ENCODE peak calls at places on chromosomes 12 and 14, in five cellular contexts. B is ovary, M is stomach, N is sigmoid colon, H is esophagus muscularis mucosa. X is an unnamed sample. For H3K27me3, the result is how much of the 10 kb centered on the place peaks cover.

GRCh38 chr12:122963928-122964240 is 2.4 kb downstream of the ABCB9 start:
- DNase-seq in M (peak), H (no peak), N (no peak), B (peak), X (no peak)

GRCh38 chr12:62631531-62632520 is 165.2 kb downstream of the MON2 start:
- DNase-seq in H (peak), N (peak), M (peak), B (peak), X (peak)

GRCh38 chr12:103635419-103635818 is 48.3 kb downstream of the STAB2 start:
- DNase-seq in N (no peak), H (no peak), M (no peak), B (no peak), X (no peak)

GRCh38 chr12:16350682-16351081 is 3.2 kb downstream of the MGST1 start:
- DNase-seq in N (peak), H (no peak), B (no peak), M (no peak), X (peak)

GRCh38 chr12:12915654-12916053 is 24.3 kb downstream of the GPRC5A start:
- DNase-seq in N (no peak), M (no peak), H (no peak), B (no peak), X (no peak)

GRCh38 chr12:132065609-132066344 is 78.3 kb downstream of the DDX51 start:
- DNase-seq in N (no peak), B (no peak), M (no peak), H (no peak), X (no peak)

GRCh38 chr14:39015360-39015961 is 87.6 kb downstream of the SEC23A start:
- DNase-seq in H (no peak), N (no peak), B (no peak), M (no peak), X (no peak)

GRCh38 chr14:97005908-97006307 is 208.7 kb downstream of the VRK1 start:
- DNase-seq in N (no peak), M (no peak), B (no peak), H (no peak), X (no peak)

GRCh38 chr14:93975791-93976476 is 436 bp downstream of the ASB2 start:
- DNase-seq in M (no peak), N (no peak), B (no peak), H (no peak), X (no peak)

GRCh38 chr12:62977419-62977818 is 42.5 kb upstream of the PPM1H start:
- DNase-seq in N (no peak), M (peak), B (no peak), H (no peak), X (no peak)

GRCh38 chr12:85029456-85029855 is 6.6 kb downstream of the TSPAN19 start:
- DNase-seq in H (no peak), B (no peak), N (no peak), M (no peak), X (no peak)

GRCh38 chr12:106245767-106246166 is 2.1 kb downstream of the CKAP4 start:
- DNase-seq in H (no peak), B (no peak), N (peak), M (peak), X (no peak)

GRCh38 chr12:106179086-106179485 is 40.3 kb upstream of the NUAK1 start:
- DNase-seq in M (no peak), H (no peak), N (peak), B (peak), X (peak)

GRCh38 chr12:132115500-132115899 is 28.6 kb downstream of the DDX51 start:
- DNase-seq in H (no peak), N (no peak), M (no peak), B (no peak), X (no peak)

GRCh38 chr12:12201274-12201758 is 65.5 kb downstream of the LRP6 start:
- DNase-seq in H (no peak), M (no peak), N (no peak), B (no peak), X (no peak)

GRCh38 chr14:33229269-33229924 is 290.7 kb downstream of the NPAS3 start:
- DNase-seq in H (no peak), N (no peak), B (no peak), M (no peak), X (no peak)

GRCh38 chr12:113297621-113298471 is 37.1 kb downstream of the SLC8B1 start:
- DNase-seq in M (no peak), H (no peak), B (no peak), N (no peak), X (no peak)

GRCh38 chr12:96194572-96194889 is 356 bp downstream of the ELK3 start:
- DNase-seq in N (no peak), M (no peak), H (no peak), B (no peak), X (no peak)

GRCh38 chr12:96194901-96195844 is 998 bp downstream of the ELK3 start:
- DNase-seq in N (peak), H (no peak), M (peak), B (peak), X (no peak)

GRCh38 chr12:96192926-96193573 is 1.1 kb upstream of the ELK3 start:
- DNase-seq in H (no peak), M (no peak), N (no peak), B (no peak), X (no peak)

GRCh38 chr12:96195845-96196451 is 1.8 kb downstream of the ELK3 start:
- DNase-seq in H (no peak), M (no peak), N (no peak), B (no peak), X (no peak)

GRCh38 chr12:96193725-96194571 is at the start of gene ELK3:
- DNase-seq in M (peak), H (no peak), N (peak), B (peak), X (peak)
- H3K27ac ChIP-seq in M (peak), H (peak), N (peak), B (peak), X (peak)

GRCh38 chr14:87992720-87993484 is at the start of gene GALC:
- DNase-seq in B (peak), N (peak), M (peak), H (peak), X (peak)
- TF ChIP-seq EP300 in B (no peak), N (no peak), M (no peak), H (no peak), X (peak)

GRCh38 chr14:57576498-57576897 is 82.8 kb upstream of the CCDC198 start:
- DNase-seq in B (no peak), N (no peak), H (no peak), M (no peak), X (no peak)
- H3K27me3 ChIP-seq in B (under half), N (under half), H (under half), M (under half), X (under half)

DNA sequence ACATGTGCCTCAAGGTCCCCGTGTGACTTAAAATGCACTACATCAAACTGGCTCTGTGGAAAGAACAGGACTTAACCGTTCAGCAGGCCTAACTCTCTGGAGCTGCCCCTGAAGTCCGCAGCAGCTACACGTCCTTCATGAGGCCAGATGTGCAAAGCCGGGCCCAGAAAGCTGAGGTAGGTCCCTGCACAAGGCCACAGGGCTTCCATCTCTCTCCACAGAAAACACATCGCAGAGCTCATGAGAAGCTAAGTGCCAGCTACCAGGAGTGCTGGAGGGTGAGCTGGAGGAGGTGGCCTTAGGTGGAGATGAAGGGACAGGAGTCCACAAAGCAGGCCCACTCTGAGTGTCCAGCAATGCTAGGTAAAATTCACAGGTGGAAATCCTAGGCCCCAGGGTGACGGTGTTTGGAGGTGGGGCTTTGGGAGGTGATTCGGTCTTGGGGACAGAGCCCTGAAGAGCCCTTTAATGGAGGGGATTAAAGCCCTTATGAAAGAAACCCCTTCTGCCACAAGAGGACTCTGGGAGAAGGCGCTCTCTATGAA is 52.4 kb downstream of the VCPKMT start:
- DNase-seq in N (no peak), H (no peak), M (no peak), B (no peak), X (no peak)
- H3K27ac ChIP-seq in N (no peak), H (no peak), M (no peak), B (no peak), X (no peak)

DNA sequence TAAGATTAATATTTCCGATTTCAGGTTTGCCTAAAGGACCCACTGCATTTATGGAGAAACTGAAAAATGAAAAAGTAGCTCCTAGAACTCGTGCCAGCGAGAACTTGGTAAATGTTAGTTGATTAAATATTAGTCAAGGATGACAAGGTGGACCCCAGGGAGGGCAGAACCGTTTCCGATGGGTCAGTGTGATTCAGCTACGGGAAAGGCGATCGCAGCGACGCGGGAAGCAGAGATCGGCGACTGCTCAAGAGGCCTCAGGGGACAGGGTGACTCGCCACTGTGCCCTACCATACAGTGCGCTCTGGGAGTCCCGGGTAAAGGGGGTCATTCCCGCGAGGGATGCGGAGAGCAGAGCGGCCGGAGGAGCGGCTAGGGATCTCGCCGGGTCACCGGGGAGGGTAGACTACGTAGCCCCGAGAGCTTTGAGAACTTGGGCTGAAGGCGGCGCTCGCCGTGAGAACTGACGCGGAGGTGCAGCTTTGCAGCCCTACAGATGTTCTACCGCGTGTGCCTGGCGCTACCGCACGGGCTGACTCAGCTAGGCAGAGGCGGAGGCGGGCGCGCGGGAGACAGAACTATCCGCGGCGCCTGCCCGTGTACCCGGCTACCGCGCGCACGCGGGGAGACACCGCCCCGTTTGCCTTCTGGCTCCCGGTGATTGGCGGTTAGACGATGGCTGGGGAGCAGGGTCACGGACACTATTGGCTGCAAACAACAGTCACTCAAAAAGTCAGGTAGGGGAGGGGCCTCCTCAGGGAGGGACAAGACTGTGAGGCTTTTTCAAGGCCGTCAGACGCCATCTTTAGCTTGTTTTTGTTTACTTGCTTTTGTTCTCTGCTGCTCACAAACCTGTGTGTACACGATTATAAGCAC is 3.2 kb downstream of the C14orf93 start:
- DNase-seq in M (peak), N (peak), B (peak), H (peak), X (peak)
- TF ChIP-seq EP300 in M (no peak), N (no peak), B (no peak), H (no peak), X (peak)

DNA sequence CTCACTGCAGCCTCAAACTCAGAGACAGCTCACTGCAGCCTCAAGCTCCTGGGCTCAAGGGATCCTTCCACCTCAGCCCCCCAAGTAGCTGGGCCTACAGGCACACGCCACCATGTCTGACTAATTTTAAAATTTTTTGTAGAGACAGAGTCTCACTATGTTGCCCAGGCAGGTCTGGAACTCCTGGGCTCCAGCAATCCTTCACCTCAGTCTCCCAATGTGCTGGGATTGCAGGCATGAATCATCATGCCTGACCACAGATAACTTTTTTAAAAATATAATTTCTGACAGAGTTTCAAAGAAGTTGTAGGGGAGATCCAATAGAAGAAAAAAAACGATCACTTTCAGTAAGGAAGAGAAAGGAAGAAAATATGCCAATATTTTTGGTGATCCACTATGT is 189.7 kb upstream of the CDKN3 start:
- DNase-seq in N (no peak), M (no peak), B (no peak), H (no peak), X (no peak)
- H3K27me3 ChIP-seq in N (under half), M (under half), B (under half), H (under half), X (under half)

DNA sequence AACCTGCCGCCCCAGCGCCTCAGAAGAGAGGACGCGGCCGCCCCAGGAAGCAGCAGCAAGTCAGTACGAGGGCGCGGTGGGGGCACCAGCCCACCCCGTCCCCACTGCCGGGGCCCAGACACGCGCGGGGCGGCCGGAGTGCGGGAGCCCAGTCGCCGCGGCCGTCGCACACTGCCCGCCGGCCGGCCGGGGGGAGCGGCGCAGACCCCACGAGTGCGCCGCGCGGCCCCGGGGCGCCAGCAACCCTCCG is 965 bp downstream of the HMGA2 start:
- DNase-seq in H (no peak), B (no peak), M (no peak), N (no peak), X (no peak)
- H3K27ac ChIP-seq in H (no peak), B (no peak), M (peak), N (no peak), X (no peak)

DNA sequence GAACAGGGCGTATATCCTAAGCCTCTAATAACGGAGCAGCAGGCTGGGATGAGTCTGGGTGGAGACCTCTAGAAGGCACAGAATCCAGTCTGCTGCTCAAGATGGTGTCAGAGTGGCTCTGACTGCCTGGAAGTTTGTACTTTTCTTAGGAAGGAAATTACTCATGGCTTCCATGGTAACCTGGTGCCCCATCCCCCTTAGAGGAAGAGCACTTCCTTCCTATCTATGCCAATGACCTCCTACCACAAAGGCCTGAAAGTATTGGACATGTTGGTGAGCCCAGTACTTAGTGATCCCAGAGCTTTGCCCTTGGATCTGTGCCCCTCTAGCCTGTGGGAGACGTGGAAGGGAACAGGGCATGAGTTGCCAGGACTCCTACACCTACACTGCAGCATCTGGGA is 1.5 kb downstream of the BATF start:
- DNase-seq in N (no peak), B (no peak), H (peak), M (no peak), X (peak)
- TF ChIP-seq EP300 in N (no peak), B (no peak), H (no peak), M (no peak), X (no peak)

X was measured in tibial nerve.